ENCODE peak calls at places on chromosomes 7 and 10, in ten cellular contexts. C is IMR-90, Q is prostate gland, W is heart left ventricle, D is tibial nerve, X is body of pancreas, V is stomach, G is breast epithelium, O is lower leg skin, U is transverse colon. R is an unnamed sample.

GRCh38 chr10:72525277-72525676 is 100.6 kb downstream of the MICU1 start:
- DNase-seq in C (peak; percentile 44), V (no peak), D (no peak), W (no peak), Q (no peak), U (no peak), G (no peak), O (no peak), X (no peak), R (no peak)

GRCh38 chr10:86688398-86688921 is 20.1 kb downstream of the LDB3 start:
- DNase-seq in U (peak; percentile 63), O (peak; percentile 91), X (peak; percentile 65), V (peak; percentile 65), C (peak; percentile 70), G (peak; percentile 33), Q (peak; percentile 48), W (peak; percentile 52), D (peak; percentile 54), R (peak; percentile 46)

GRCh38 chr10:28807760-28808613 is 130.7 kb downstream of the BAMBI start:
- DNase-seq in D (no peak), Q (no peak), V (no peak), C (peak; percentile 34), U (no peak), O (no peak), X (no peak), G (no peak), W (no peak), R (no peak)

GRCh38 chr7:116671681-116672595 is at the start of gene MET:
- DNase-seq in V (peak; percentile 84), U (peak; percentile 86), C (peak; percentile 72), D (peak; percentile 73), X (peak; percentile 90), O (peak; percentile 95), G (peak; percentile 82), Q (peak; percentile 82), W (peak; percentile 74), R (peak; percentile 81)

GRCh38 chr10:126421745-126422144 is 33.5 kb upstream of the ADAM12 start:
- DNase-seq in D (no peak), X (no peak), U (no peak), Q (no peak), W (no peak), O (no peak), C (peak; percentile 90), V (no peak), G (no peak), R (no peak)

GRCh38 chr7:137996386-137996851 is 5.5 kb downstream of the CREB3L2 start:
- DNase-seq in U (no peak), C (peak; percentile 68), V (peak; percentile 34), D (no peak), Q (no peak), O (no peak), X (peak; percentile 38), W (peak; percentile 73), G (no peak), R (peak; percentile 34)

GRCh38 chr10:350981-351501 is 215.8 kb downstream of the ZMYND11 start:
- DNase-seq in G (no peak), U (no peak), O (no peak), C (no peak), V (no peak), X (no peak), D (no peak), W (no peak), Q (no peak), R (no peak)

GRCh38 chr7:8214162-8214897 is 47.6 kb downstream of the ICA1 start:
- DNase-seq in X (no peak), C (peak; percentile 9), W (no peak), O (no peak), V (no peak), D (no peak), Q (no peak), G (no peak), U (no peak), R (no peak)

GRCh38 chr10:83991986-83992753 is 147.1 kb upstream of the GHITM start:
- DNase-seq in U (peak; percentile 26), Q (no peak), W (no peak), C (no peak), V (no peak), O (no peak), X (peak; percentile 55), G (no peak), D (no peak), R (no peak)

GRCh38 chr10:77974396-77975074 is 48.0 kb upstream of the DLG5 start:
- DNase-seq in U (peak; percentile 20), G (no peak), O (peak; percentile 34), C (peak; percentile 67), Q (no peak), X (peak; percentile 40), W (no peak), V (peak; percentile 44), D (no peak), R (no peak)
- TF ChIP-seq CTCF in U (peak; percentile 28), G (no peak), O (no peak), C (peak; percentile 70), Q (peak; percentile 8), X (no peak), W (no peak), V (peak; percentile 23), D (no peak), R (no peak)

DNA sequence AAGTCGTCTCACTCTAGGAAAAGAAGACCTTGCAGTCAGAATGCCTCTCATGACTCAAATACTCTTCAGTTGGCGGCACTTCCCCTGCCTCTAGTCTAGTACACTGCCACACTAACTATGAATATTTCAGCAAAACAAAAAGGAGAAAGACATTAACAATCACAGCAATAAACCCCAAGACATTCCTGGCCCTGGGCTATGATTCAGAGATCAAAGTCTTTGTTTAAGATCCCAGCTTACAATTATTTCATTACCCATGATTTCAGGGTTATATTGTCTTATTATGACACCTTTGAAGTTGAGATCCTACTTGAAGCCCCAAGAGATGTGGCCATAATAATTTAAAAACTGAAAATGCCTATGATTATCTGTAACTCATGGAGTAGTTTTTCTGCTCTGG is 597.5 kb downstream of the REEP3 start:
- DNase-seq in V (no peak), W (no peak), U (no peak), X (no peak), O (no peak), Q (no peak), D (no peak), G (no peak), C (no peak), R (no peak)
- H3K4me3 ChIP-seq in V (no peak overlapping the region), W (no peak overlapping the region), U (no peak overlapping the region), X (no peak overlapping the region), O (no peak overlapping the region), Q (no peak overlapping the region), D (no peak overlapping the region), G (no peak overlapping the region), C (no peak overlapping the region), R (no peak overlapping the region)

DNA sequence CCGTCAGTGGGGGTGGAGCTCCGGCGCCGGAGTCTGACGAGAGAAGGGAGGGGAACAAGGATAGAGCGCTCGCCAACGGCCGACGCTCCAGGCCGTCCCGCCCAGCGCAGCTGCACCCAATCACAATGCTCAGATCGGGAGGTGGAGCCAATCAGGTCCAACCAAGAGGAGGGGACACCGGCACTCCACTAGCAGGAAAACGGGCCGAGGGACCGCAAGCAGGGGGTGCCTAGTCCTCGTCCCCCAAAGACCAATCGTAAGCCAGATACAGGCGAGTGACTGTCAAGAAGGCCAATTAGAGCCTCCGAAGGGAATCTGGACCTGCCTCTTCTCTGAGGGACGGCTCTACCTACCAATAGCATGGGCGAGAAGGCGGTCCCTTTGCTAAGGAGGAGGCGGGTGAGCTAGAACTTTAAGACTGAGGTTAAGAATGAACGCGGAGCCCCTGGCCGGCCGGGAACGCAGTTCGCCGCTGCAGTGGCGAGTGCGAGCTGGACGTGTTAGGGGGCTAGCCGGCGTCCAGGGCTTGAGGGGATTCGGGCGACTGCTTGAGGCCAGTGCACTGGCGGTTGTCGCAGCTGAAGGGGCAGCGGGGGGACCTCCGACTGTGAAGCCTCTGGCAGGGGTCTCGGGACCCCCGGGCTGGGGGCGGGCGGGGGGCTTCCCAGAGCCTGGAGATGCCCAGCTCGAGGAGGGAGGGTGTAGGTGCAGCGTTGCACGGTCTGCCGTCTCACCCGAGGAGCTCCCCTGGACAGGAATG is at the start of gene FBXO24:
- DNase-seq in G (peak; percentile 100), U (peak; percentile 100), X (peak; percentile 100), V (peak; percentile 99), D (peak; percentile 99), C (peak; percentile 100), Q (peak; percentile 100), W (peak; percentile 100), O (peak; percentile 100), R (peak; percentile 100)
- TF ChIP-seq POLR2A in G (no peak), U (no peak), X (no peak), V (no peak), D (no peak), C (no peak), Q (peak; percentile 46), W (peak; percentile 48), O (no peak), R (no peak)

DNA sequence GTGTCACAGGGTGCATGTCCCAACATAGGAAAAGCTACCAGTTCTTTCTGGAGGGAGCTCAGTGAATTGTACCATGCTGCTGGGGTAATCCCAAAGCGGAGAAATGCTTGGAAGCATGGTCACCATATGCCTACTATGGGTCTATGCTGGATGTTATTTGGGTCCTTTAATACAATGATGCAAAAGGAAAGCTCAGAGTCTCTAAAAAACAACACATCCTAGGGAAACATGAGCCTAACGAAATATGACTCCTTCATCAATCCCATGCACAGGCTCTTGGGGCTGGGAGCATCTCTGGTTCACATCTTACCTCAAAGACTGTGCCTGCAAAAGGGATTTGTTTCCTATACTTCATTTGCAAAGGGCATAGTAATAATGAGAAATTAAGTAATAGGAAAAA is 65.2 kb downstream of the CUBN start:
- DNase-seq in X (no peak), C (peak; percentile 20), G (no peak), W (no peak), O (no peak), D (no peak), U (no peak), V (no peak), Q (no peak), R (no peak)
- TF ChIP-seq CTCF in X (no peak), C (no peak), G (no peak), W (no peak), O (no peak), D (no peak), U (no peak), V (no peak), Q (no peak), R (no peak)

GRCh38 chr7:23475579-23475844 is 5.2 kb upstream of the IGF2BP3 start:
- DNase-seq in X (no peak), U (no peak), V (no peak), C (no peak), D (no peak), Q (no peak), W (no peak), O (no peak), G (no peak), R (no peak)
- H3K4me3 ChIP-seq in X (no peak overlapping the region), U (no peak overlapping the region), V (no peak overlapping the region), C (no peak overlapping the region), D (no peak overlapping the region), Q (no peak overlapping the region), W (no peak overlapping the region), O (no peak overlapping the region), G (no peak overlapping the region), R (no peak overlapping the region)

GRCh38 chr7:974820-975681 is at the start of gene COX19:
- DNase-seq in Q (peak; percentile 82), G (peak; percentile 74), V (peak; percentile 91), D (peak; percentile 67), W (peak; percentile 92), X (peak; percentile 92), C (peak; percentile 87), O (peak; percentile 96), U (peak; percentile 93), R (peak; percentile 77)
- TF ChIP-seq POLR2A in Q (peak; percentile 64), G (peak; percentile 55), V (no peak), D (no peak), W (peak; percentile 67), X (peak; percentile 61), C (peak; percentile 85), O (no peak), U (peak; percentile 91), R (peak; percentile 81)

GRCh38 chr10:118610577-118610976 is 15.1 kb upstream of the PRLHR start:
- DNase-seq in Q (no peak), U (no peak), W (no peak), D (no peak), V (no peak), X (no peak), C (no peak), O (no peak), G (no peak), R (no peak)
- TF ChIP-seq CTCF in Q (no peak), U (no peak), W (no peak), D (no peak), V (no peak), X (no peak), C (no peak), O (no peak), G (no peak), R (no peak)

R was measured in gastrocnemius medialis.